ENCODE peak calls at places on chromosomes 11 and 22, in four cellular contexts. O is SK-N-SH, W is HepG2, Y is K562. B is an unnamed sample.

GRCh38 chr22:27097481-27097880 is 440.1 kb downstream of the MIAT start:
- DNase-seq in Y (no peak), W (no peak), O (no peak), B (no peak)

GRCh38 chr22:50171319-50171964 is 911 bp downstream of the PANX2 start:
- DNase-seq in O (no peak), Y (no peak), W (no peak), B (no peak)

GRCh38 chr11:15670520-15671070 is 555.9 kb downstream of the INSC start:
- DNase-seq in Y (no peak), W (no peak), O (no peak), B (no peak)

GRCh38 chr11:1888811-1889526 is 2.7 kb downstream of the PRR33 start:
- DNase-seq in Y (no peak), O (peak; percentile 29), W (no peak), B (no peak)

GRCh38 chr22:46069518-46070214 is 80.7 kb upstream of the PPARA start:
- DNase-seq in W (no peak), Y (no peak), O (peak; percentile 78), B (no peak)

GRCh38 chr22:37157516-37158289 is 8.0 kb upstream of the IL2RB start:
- DNase-seq in W (no peak), O (no peak), Y (no peak), B (no peak)

GRCh38 chr22:39543095-39543494 is 10.5 kb upstream of the RPS19BP1 start:
- DNase-seq in O (peak; percentile 72), Y (peak; percentile 67), W (no peak), B (no peak)

GRCh38 chr11:123308077-123308476 is 113.0 kb upstream of the CLMP start:
- DNase-seq in W (no peak), O (peak; percentile 62), Y (no peak), B (no peak)

GRCh38 chr22:46233231-46233630 is 16.9 kb downstream of the CDPF1 start:
- DNase-seq in Y (no peak), W (no peak), O (no peak), B (no peak)

GRCh38 chr11:6611092-6612007 is 666 bp downstream of the TAF10 start:
- DNase-seq in W (no peak), Y (peak; percentile 45), O (no peak), B (no peak)
- TF ChIP-seq POLR2AphosphoS5 in W (no peak), Y (no peak), O (no peak), B (no peak)

DNA sequence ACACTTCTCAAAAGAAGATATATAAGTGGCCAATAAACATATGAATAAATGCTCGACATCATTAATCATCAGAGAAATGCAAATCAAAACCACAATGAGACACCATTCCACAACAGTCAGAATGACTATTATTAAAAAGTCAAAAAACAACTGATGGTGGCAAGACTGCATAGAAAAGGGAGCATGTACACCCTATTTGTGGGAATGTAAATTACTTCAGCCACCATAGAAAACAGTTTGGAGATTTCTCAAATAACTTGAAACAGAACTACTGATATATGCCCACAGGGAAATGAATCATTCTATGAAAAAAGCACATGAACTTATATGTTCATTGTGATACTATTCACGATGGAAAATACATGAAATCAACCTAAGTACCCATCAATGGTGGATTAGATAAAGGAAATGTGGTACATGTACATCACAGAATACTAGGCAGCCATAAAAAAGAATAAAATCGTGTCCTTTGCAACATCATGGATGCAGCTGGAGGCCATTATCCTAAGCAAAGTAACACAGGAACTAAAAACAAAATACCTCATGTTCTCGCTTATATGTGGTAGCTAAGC is 42.4 kb downstream of the GLYATL2 start:
- DNase-seq in O (no peak), W (no peak), Y (no peak), B (no peak)
- TF ChIP-seq TAF1 in O (no peak), W (no peak), Y (no peak), B (no peak)

DNA sequence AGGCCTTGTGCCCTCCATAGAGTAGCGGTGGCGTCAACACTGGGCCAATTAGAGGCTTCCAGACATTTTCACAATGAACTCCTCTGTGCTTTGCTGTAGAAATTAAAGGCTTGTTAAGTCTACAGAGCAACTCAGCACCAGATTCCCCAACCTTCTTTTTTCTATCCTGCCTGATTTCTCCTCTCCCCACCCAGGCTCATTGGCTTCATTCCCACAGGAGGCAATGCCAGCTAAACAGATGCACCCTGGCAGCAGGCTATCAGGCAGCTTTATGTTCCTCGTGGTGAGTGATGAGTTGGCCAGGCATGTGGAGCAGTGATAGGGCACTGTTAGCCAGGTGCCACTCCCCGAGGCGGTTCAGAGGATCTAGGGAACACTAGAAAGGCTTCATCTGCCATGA is 4.8 kb downstream of the DIXDC1 start:
- DNase-seq in W (no peak), Y (no peak), O (peak; percentile 44), B (no peak)
- TF ChIP-seq POLR2AphosphoS5 in W (no peak), Y (no peak), O (no peak), B (no peak)

GRCh38 chr11:44618561-44619425 is 53.3 kb downstream of the CD82 start:
- DNase-seq in W (no peak), Y (no peak), O (no peak), B (no peak)
- TF ChIP-seq TAF1 in W (no peak), Y (no peak), O (no peak), B (no peak)

DNA sequence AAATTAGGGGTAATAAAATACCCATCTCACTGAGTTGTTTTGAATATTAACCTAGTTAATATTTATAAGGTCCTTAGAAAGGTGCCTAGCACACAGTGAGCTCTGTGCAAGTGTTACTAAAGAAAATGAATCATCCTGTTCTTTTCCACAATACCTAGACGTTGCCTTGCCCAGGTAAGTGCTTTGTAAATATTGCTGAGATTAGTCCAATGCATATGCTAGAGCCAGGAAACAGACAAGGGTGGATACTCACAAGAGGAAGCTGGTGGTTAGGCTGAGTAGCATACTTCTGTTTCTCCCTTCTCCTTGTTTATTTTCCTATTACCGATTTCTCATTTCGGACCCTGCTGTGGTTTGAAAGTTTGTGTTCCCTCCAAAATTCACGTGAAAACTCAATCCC is 58.1 kb upstream of the BARX2 start:
- DNase-seq in Y (no peak), W (no peak), O (no peak), B (no peak)
- TF ChIP-seq POLR2AphosphoS5 in Y (no peak), W (no peak), O (no peak), B (no peak)

B was measured in GM12891.